ENCODE peak calls at places on chromosomes 11 and 22, in six cellular contexts. R is T-helper 2 cell; J is cardiac septum; B is activated gamma-delta T cell; Y is DMS153; O is naive thymus-derived CD8-positive, alpha-beta T cell. A is an unnamed sample.

GRCh38 chr22:19201858-19202798 is 23.6 kb upstream of the SLC25A1 start:
- DNase-seq in R (no peak), J (no peak), B (no peak), Y (no peak), O (no peak), A (no peak)

GRCh38 chr22:28983788-28984441 is 77.7 kb downstream of the C22orf31 start:
- DNase-seq in R (no peak), J (no peak), B (no peak), Y (no peak), O (no peak), A (no peak)

GRCh38 chr11:83002047-83002446 is 69.7 kb downstream of the RAB30 start:
- DNase-seq in R (no peak), J (no peak), B (no peak), Y (no peak), O (no peak), A (no peak)

GRCh38 chr11:2382927-2383822 is 6.1 kb downstream of the CD81 start:
- DNase-seq in R (no peak), J (peak), B (no peak), Y (no peak), O (no peak), A (no peak)

GRCh38 chr11:75718406-75719088 is 909 bp downstream of the MOGAT2 start:
- DNase-seq in R (no peak), J (no peak), B (no peak), Y (no peak), O (no peak), A (no peak)

GRCh38 chr11:111000400-111001090 is 245.0 kb upstream of the POU2AF2 start:
- DNase-seq in R (no peak), J (no peak), B (no peak), Y (no peak), O (no peak), A (no peak)

GRCh38 chr11:70397336-70397982 is 870 bp upstream of the CTTN start:
- DNase-seq in R (no peak), J (no peak), B (no peak), Y (no peak), O (no peak), A (no peak)

GRCh38 chr22:18056161-18056666 is 21.6 kb upstream of the PEX26 start:
- DNase-seq in R (no peak), J (no peak), B (no peak), Y (peak), O (no peak), A (no peak)